ENCODE peak calls at places on chromosomes 5 and 9, in four cellular contexts. Z, F, S and O are unnamed samples.

GRCh38 chr9:115300896-115301295 is 182.9 kb upstream of the TNC start:
- DNase-seq in Z (no peak), F (no peak), S (no peak), O (no peak)

GRCh38 chr5:58930520-58930919 is 347.6 kb downstream of the RAB3C start:
- DNase-seq in Z (no peak), F (no peak), S (no peak), O (no peak)

GRCh38 chr5:75678155-75678554 is 39.1 kb downstream of the POC5 start:
- DNase-seq in Z (no peak), F (no peak), S (no peak), O (no peak)

GRCh38 chr5:116466740-116467139 is 107.9 kb downstream of the SEMA6A start:
- DNase-seq in Z (no peak), F (no peak), S (no peak), O (no peak)

GRCh38 chr5:147455321-147455720 is 54.5 kb downstream of the DPYSL3 start:
- DNase-seq in Z (no peak), F (no peak), S (no peak), O (no peak)

GRCh38 chr5:117680421-117680820 is 1105.8 kb upstream of the SEMA6A start:
- DNase-seq in Z (no peak), F (no peak), S (no peak), O (no peak)

GRCh38 chr5:22649076-22649475 is 204.1 kb downstream of the CDH12 start:
- DNase-seq in Z (no peak), F (no peak), S (no peak), O (no peak)

GRCh38 chr5:150503977-150504620 is 3.8 kb upstream of the NDST1 start:
- DNase-seq in Z (no peak), F (no peak), S (no peak), O (peak)

GRCh38 chr5:107635276-107635675 is 35.5 kb downstream of the EFNA5 start:
- DNase-seq in Z (no peak), F (no peak), S (no peak), O (no peak)

GRCh38 chr9:22010881-22011625 is 1.9 kb upstream of the CDKN2B start:
- DNase-seq in Z (peak), F (no peak), S (no peak), O (peak)

GRCh38 chr5:156391139-156391538 is 64.2 kb downstream of the SGCD start:
- DNase-seq in Z (no peak), F (no peak), S (no peak), O (peak)

GRCh38 chr9:84271004-84271886 is 69.3 kb downstream of the SLC28A3 start:
- DNase-seq in Z (peak), F (no peak), S (no peak), O (no peak)

GRCh38 chr9:69548676-69549075 is 123.5 kb downstream of the APBA1 start:
- DNase-seq in Z (no peak), F (no peak), S (no peak), O (peak)

GRCh38 chr9:112404367-112404979 is 24.6 kb downstream of the HSDL2 start:
- DNase-seq in Z (no peak), F (no peak), S (no peak), O (no peak)

GRCh38 chr9:88829276-88829675 is 162.0 kb upstream of the S1PR3 start:
- DNase-seq in Z (no peak), F (no peak), S (no peak), O (no peak)

GRCh38 chr9:88828492-88828974 is 162.7 kb upstream of the S1PR3 start:
- DNase-seq in Z (no peak), F (no peak), S (no peak), O (no peak)

GRCh38 chr9:88826181-88826580 is 165.1 kb upstream of the S1PR3 start:
- DNase-seq in Z (no peak), F (no peak), S (no peak), O (no peak)

GRCh38 chr9:88826651-88827245 is 164.5 kb upstream of the S1PR3 start:
- DNase-seq in Z (no peak), F (no peak), S (no peak), O (no peak)

GRCh38 chr9:88828018-88828417 is 163.2 kb upstream of the S1PR3 start:
- DNase-seq in Z (no peak), F (no peak), S (no peak), O (no peak)
- TF ChIP-seq NR3C1 in Z (no peak), F (no peak), S (no peak), O (no peak)

DNA sequence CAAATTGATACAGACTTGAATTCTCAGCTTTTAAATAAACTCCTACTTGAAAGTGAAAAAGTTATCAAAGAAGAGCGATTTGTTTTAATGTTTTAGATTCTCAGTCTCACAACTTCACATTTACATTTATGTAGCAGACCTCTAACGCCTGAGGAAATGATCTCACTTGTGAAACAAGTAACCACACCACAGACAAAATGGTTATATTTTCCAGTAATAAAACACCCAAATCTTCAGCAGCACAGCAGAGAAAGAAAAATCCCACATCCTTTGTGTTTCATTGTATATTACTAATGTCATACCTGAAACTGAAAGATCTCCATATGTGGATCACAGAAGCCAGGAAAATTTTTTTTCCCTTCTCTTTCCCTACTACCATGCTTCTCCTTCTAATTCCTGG is 29.8 kb upstream of the GZMA start:
- DNase-seq in Z (no peak), F (no peak), S (no peak), O (no peak)
- TF ChIP-seq NR3C1 in Z (no peak), F (no peak), S (no peak), O (no peak)

DNA sequence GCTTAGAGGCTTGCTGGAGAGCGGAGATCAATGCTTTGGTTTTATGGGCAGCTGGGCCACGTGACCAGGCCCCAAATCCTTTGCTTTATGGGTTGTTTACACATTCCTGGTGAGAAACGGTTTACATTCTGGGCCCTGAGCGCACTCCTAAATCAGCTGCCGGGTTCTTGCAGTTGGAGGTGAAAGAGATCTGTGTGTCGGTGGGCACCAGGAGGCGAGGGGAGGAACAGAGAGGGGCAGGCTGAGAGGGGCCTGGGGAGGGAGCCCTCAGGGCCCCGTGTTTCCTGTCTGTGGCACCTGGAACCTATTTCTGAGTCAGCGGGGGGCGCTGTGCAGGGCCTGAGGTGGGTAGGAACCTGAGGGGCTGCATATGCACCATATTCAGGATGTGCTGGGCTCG is 63.5 kb upstream of the HAND1 start:
- DNase-seq in Z (peak), F (no peak), S (no peak), O (no peak)
- TF ChIP-seq NR3C1 in Z (no peak), F (no peak), S (no peak), O (no peak)

GRCh38 chr9:110028281-110029075 is 179.5 kb downstream of the C9orf152 start:
- DNase-seq in Z (no peak), F (no peak), S (no peak), O (no peak)

GRCh38 chr9:110027624-110028023 is 180.3 kb downstream of the C9orf152 start:
- DNase-seq in Z (no peak), F (no peak), S (no peak), O (peak)

GRCh38 chr9:110029815-110030480 is 178.0 kb downstream of the C9orf152 start:
- DNase-seq in Z (no peak), F (no peak), S (no peak), O (no peak)

GRCh38 chr9:110030632-110031031 is 177.3 kb downstream of the C9orf152 start:
- DNase-seq in Z (no peak), F (no peak), S (no peak), O (no peak)

DNA sequence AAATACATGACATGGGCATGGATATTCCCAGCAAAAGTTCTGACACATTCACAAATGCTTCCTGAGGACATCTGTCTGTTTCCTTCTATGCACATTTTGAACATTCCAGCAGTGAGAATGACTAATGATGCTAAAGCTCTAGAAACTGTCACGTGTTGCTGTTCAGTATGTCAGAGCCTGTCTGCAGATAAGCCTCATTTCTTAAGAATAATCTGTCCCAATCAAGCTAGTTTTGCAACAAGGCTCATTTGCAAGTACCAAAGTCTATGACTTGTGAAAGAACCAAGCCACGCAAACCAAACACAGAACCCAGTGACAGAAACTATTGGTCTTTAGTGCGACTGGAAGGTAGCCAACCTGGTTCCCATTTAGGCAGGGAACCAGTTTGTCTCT is 178.5 kb downstream of the C9orf152 start:
- DNase-seq in Z (no peak), F (peak), S (no peak), O (peak)
- TF ChIP-seq NR3C1 in Z (no peak), F (no peak), S (no peak), O (no peak)